ENCODE peak calls at places on chromosomes 5 and 9, in four cellular contexts. H is bronchial epithelial cell, K is mesothelial cell of epicardium, N is thoracic aorta. G is an unnamed sample.

GRCh38 chr5:135219868-135220267 is 179.2 kb downstream of the MACROH2A1 start:
- DNase-seq in H (no peak), K (no peak), N (no peak), G (no peak)

GRCh38 chr5:90878549-90879196 is 320.1 kb downstream of the ADGRV1 start:
- DNase-seq in H (peak), K (no peak), N (no peak), G (no peak)

GRCh38 chr5:126430631-126431030 is 7.4 kb downstream of the GRAMD2B start:
- DNase-seq in H (no peak), K (no peak), N (no peak), G (no peak)

GRCh38 chr9:123881604-123882003 is 48.3 kb downstream of the DENND1A start:
- DNase-seq in H (no peak), K (no peak), N (no peak), G (no peak)

GRCh38 chr5:123036391-123037103 is at the start of gene PPIC:
- DNase-seq in H (peak), K (peak), N (peak), G (peak)

GRCh38 chr5:73820321-73820720 is 194.3 kb downstream of the ARHGEF28 start:
- DNase-seq in H (peak), K (no peak), N (no peak), G (no peak)

GRCh38 chr5:172133359-172134029 is 54.5 kb downstream of the STK10 start:
- DNase-seq in H (peak), K (no peak), N (peak), G (no peak)

GRCh38 chr9:130461218-130461630 is 16.5 kb downstream of the ASS1 start:
- DNase-seq in H (no peak), K (peak), N (no peak), G (peak)

GRCh38 chr5:60492958-60493357 is 207.0 kb downstream of the DEPDC1B start:
- DNase-seq in H (peak), K (no peak), N (no peak), G (no peak)

GRCh38 chr5:6902597-6902996 is 189.4 kb downstream of the TENT4A start:
- DNase-seq in H (no peak), K (no peak), N (no peak), G (no peak)

GRCh38 chr5:135308752-135309151 is 90.3 kb downstream of the MACROH2A1 start:
- DNase-seq in H (no peak), K (no peak), N (no peak), G (no peak)

GRCh38 chr9:113548221-113549041 is 84.9 kb downstream of the RGS3 start:
- DNase-seq in H (no peak), K (no peak), N (peak), G (peak)

GRCh38 chr9:127781821-127782220 is 3.4 kb upstream of the SH2D3C start:
- DNase-seq in H (no peak), K (no peak), N (no peak), G (no peak)

GRCh38 chr5:90882448-90882847 is 323.9 kb downstream of the ADGRV1 start:
- DNase-seq in H (no peak), K (no peak), N (no peak), G (no peak)

GRCh38 chr5:117760114-117760513 is 1185.5 kb upstream of the SEMA6A start:
- DNase-seq in H (no peak), K (no peak), N (no peak), G (no peak)

GRCh38 chr5:116037236-116037822 is 5.1 kb downstream of the ARL14EPL start:
- DNase-seq in H (peak), K (no peak), N (no peak), G (no peak)

GRCh38 chr5:123610209-123610608 is 98.2 kb downstream of the CSNK1G3 start:
- DNase-seq in H (peak), K (no peak), N (no peak), G (no peak)

GRCh38 chr9:86637515-86637914 is 283.3 kb upstream of the TUT7 start:
- DNase-seq in H (no peak), K (peak), N (no peak), G (no peak)

GRCh38 chr9:136208675-136209074 is 3.7 kb upstream of the LHX3 start:
- DNase-seq in H (no peak), K (no peak), N (no peak), G (no peak)

GRCh38 chr5:96663608-96664007 is 1.4 kb downstream of the CAST start:
- DNase-seq in H (no peak), K (no peak), N (no peak), G (no peak)

GRCh38 chr9:96149142-96149541 is 152.8 kb downstream of the HSD17B3 start:
- DNase-seq in H (no peak), K (no peak), N (no peak), G (no peak)

GRCh38 chr5:76175051-76175666 is 92.0 kb downstream of the SV2C start:
- DNase-seq in H (peak), K (no peak), N (no peak), G (no peak)

GRCh38 chr9:136050706-136051567 is 44.2 kb downstream of the NACC2 start:
- DNase-seq in H (peak), K (no peak), N (no peak), G (no peak)

GRCh38 chr5:9288234-9288633 is 257.6 kb downstream of the SEMA5A start:
- DNase-seq in H (no peak), K (no peak), N (no peak), G (no peak)

GRCh38 chr9:107260437-107261081 is 22.5 kb upstream of the RAD23B start:
- DNase-seq in H (no peak), K (no peak), N (no peak), G (no peak)

GRCh38 chr5:73867344-73868335 is 241.6 kb downstream of the ARHGEF28 start:
- DNase-seq in H (peak), K (no peak), N (no peak), G (no peak)

GRCh38 chr5:150670275-150670960 is 9.4 kb downstream of the MYOZ3 start:
- DNase-seq in H (no peak), K (no peak), N (no peak), G (no peak)

GRCh38 chr5:40291338-40291737 is 388.4 kb upstream of the PTGER4 start:
- DNase-seq in H (peak), K (no peak), N (no peak), G (no peak)

GRCh38 chr5:87258507-87258906 is 9.2 kb upstream of the RASA1 start:
- DNase-seq in H (no peak), K (no peak), N (no peak), G (no peak)

GRCh38 chr5:135050244-135050767 is 16.3 kb upstream of the PITX1 start:
- DNase-seq in H (no peak), K (no peak), N (no peak), G (no peak)

GRCh38 chr9:128947423-128948310 is at the start of the genes DOLK and NUP188:
- DNase-seq in H (peak), K (peak), N (peak), G (peak)
- TF ChIP-seq CTCF in H (no peak), K (no peak), N (no peak), G (no peak)

DNA sequence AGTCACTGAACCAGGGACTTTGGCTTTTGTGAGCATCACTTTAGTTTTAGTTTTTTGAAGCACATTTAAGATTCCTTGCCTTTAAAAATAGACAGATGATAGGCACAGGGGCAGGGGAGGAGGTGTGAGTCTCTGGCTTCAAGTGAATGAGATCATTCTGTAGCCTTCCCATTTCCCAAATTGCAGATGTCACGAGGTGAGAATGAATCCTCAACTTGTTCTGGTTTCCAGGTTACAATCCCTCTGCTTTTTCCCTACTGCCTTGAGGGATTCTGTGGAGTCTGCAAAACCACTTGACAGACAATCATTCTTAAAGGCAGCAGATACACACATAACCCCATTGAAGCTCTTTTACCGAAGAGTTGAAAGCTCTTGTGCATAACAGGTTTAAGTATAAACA is 332.4 kb downstream of the DMAC1 start:
- DNase-seq in H (peak), K (no peak), N (no peak), G (no peak)
- TF ChIP-seq CTCF in H (no peak), K (no peak), N (no peak), G (no peak)

DNA sequence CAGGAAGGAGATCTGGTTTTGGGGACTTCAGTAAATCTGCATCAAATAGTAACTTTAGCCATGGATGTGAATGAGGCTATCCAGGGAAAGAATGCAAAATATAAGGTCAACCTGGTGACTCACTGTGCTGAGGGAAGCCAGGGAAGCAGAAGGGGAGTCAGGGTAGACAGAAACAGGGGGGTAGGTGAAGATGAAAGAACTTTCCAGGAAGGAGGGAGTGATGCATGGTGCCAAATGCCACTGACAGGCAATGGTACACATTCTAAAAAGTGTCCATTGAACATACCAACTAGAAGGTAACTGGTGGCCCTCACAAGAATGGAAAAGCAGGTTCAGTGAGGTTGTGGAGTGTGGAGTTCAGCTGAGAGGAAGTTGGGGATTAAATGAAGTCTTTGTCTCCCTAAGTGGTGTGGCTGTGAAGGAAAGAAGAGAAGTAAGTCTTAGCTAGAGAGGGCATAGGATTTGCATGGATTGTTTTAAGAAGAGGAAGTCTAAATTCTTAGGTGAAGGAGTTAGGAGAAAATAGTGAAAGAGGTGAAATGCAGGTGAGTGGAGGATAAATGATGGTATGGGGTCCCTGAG is 35.5 kb downstream of the PALM2AKAP2 start:
- DNase-seq in H (peak), K (no peak), N (no peak), G (no peak)
- TF ChIP-seq CTCF in H (no peak), K (no peak), N (no peak), G (no peak)

DNA sequence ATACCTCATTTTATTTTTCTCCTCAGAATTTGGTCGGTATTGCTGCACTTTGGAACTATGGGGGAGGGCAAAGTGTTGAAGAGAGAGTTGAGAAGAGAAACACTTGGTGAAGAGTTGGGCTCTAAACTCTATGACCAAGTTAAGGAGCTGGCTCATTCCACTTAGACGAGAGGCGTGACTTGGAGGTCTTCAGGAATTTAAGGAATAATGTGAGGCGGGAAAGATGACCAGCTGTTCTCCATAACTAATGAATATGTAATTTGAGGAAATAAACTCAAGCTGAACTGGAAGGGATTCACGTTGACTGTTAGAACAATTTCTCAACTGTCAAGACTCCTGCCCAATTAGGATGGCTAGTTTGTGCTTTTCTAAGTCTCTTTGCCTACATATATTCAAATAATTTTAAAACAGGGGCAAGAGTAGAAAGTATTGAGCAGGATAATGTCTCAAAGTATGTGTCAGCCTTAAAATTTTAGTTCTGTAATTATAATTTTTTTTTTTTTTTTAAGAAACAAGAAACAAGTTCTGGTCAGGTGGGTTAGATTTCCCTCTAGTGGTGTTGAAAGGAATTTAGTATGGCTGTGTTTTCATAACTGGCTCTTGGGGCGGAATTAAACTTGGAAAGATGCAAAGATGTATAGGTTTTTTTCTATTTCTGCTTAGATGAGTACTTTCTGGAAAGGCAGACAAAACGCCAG is 33.4 kb downstream of the TMEM252 start:
- DNase-seq in H (peak), K (no peak), N (no peak), G (no peak)
- TF ChIP-seq CTCF in H (peak), K (peak), N (peak), G (no peak)

G was measured in omental fat pad.